ENCODE peak calls at places on chromosomes 7 and 10, in five cellular contexts. One of them, this sample, is unnamed.

GRCh38 chr10:127563718-127564553 is 14.8 kb downstream of the NPS start:
- DNase-seq in prostate gland: no peak
- DNase-seq in lung: peak; percentile 42
- DNase-seq in GM23248: peak; percentile 10
- DNase-seq in non-pigmented ciliary epithelial cell: no peak
- DNase-seq in this sample: no peak

GRCh38 chr7:1386623-1387220 is 72.5 kb downstream of the MICALL2 start:
- DNase-seq in prostate gland: no peak
- DNase-seq in lung: no peak
- DNase-seq in GM23248: no peak
- DNase-seq in non-pigmented ciliary epithelial cell: no peak
- DNase-seq in this sample: no peak

GRCh38 chr7:32256376-32256775 is 186.2 kb upstream of the PDE1C start:
- DNase-seq in prostate gland: no peak
- DNase-seq in lung: no peak
- DNase-seq in GM23248: no peak
- DNase-seq in non-pigmented ciliary epithelial cell: no peak
- DNase-seq in this sample: no peak

GRCh38 chr7:86939197-86939814 is 120.1 kb downstream of the ELAPOR2 start:
- DNase-seq in prostate gland: peak; percentile 64
- DNase-seq in lung: peak; percentile 50
- DNase-seq in GM23248: peak; percentile 70
- DNase-seq in non-pigmented ciliary epithelial cell: peak; percentile 47
- DNase-seq in this sample: peak; percentile 46

GRCh38 chr7:15046851-15047250 is 144.3 kb upstream of the DGKB start:
- DNase-seq in prostate gland: no peak
- DNase-seq in lung: no peak
- DNase-seq in GM23248: no peak
- DNase-seq in non-pigmented ciliary epithelial cell: no peak
- DNase-seq in this sample: no peak

GRCh38 chr7:142808802-142809583 is 38.2 kb downstream of the PRSS2 start:
- DNase-seq in prostate gland: no peak
- DNase-seq in lung: no peak
- DNase-seq in GM23248: peak; percentile 20
- DNase-seq in non-pigmented ciliary epithelial cell: peak; percentile 54
- DNase-seq in this sample: peak; percentile 99

GRCh38 chr10:60148266-60148840 is 241.3 kb downstream of the ANK3 start:
- DNase-seq in prostate gland: peak; percentile 70
- DNase-seq in lung: no peak
- DNase-seq in GM23248: peak; percentile 64
- DNase-seq in non-pigmented ciliary epithelial cell: peak; percentile 65
- DNase-seq in this sample: no peak

GRCh38 chr7:51644216-51644615 is 327.6 kb upstream of the COBL start:
- DNase-seq in prostate gland: no peak
- DNase-seq in lung: no peak
- DNase-seq in GM23248: no peak
- DNase-seq in non-pigmented ciliary epithelial cell: no peak
- DNase-seq in this sample: no peak

GRCh38 chr7:12315049-12315448 is 88.6 kb downstream of the VWDE start:
- DNase-seq in prostate gland: no peak
- DNase-seq in lung: no peak
- DNase-seq in GM23248: no peak
- DNase-seq in non-pigmented ciliary epithelial cell: no peak
- DNase-seq in this sample: no peak

GRCh38 chr10:132172091-132173066 is 14.4 kb upstream of the DPYSL4 start:
- DNase-seq in prostate gland: no peak
- DNase-seq in lung: no peak
- DNase-seq in GM23248: peak; percentile 16
- DNase-seq in non-pigmented ciliary epithelial cell: no peak
- DNase-seq in this sample: no peak

GRCh38 chr10:96041146-96041545 is 2.2 kb upstream of the CCNJ start:
- DNase-seq in prostate gland: no peak
- DNase-seq in lung: no peak
- DNase-seq in GM23248: no peak
- DNase-seq in non-pigmented ciliary epithelial cell: no peak
- DNase-seq in this sample: no peak

GRCh38 chr10:114520453-114520852 is 116.2 kb upstream of the AFAP1L2 start:
- DNase-seq in prostate gland: no peak
- DNase-seq in lung: no peak
- DNase-seq in GM23248: peak; percentile 84
- DNase-seq in non-pigmented ciliary epithelial cell: peak; percentile 48
- DNase-seq in this sample: no peak

GRCh38 chr10:87764072-87764934 is 53.7 kb downstream of the ATAD1 start:
- DNase-seq in prostate gland: no peak
- DNase-seq in lung: no peak
- DNase-seq in GM23248: no peak
- DNase-seq in non-pigmented ciliary epithelial cell: no peak
- DNase-seq in this sample: no peak

GRCh38 chr7:27178366-27178765 is 4.2 kb upstream of the HOXA10 start:
- DNase-seq in prostate gland: no peak
- DNase-seq in lung: no peak
- DNase-seq in GM23248: peak; percentile 95
- DNase-seq in non-pigmented ciliary epithelial cell: no peak
- DNase-seq in this sample: no peak

GRCh38 chr10:70970830-70971229 is 82.5 kb upstream of the PCBD1 start:
- DNase-seq in prostate gland: no peak
- DNase-seq in lung: no peak
- DNase-seq in GM23248: no peak
- DNase-seq in non-pigmented ciliary epithelial cell: no peak
- DNase-seq in this sample: no peak

GRCh38 chr10:132532784-132533560 is 4.6 kb upstream of the INPP5A start:
- DNase-seq in prostate gland: no peak
- DNase-seq in lung: no peak
- DNase-seq in GM23248: peak; percentile 81
- DNase-seq in non-pigmented ciliary epithelial cell: peak; percentile 79
- DNase-seq in this sample: no peak

GRCh38 chr10:91552706-91553105 is 80.2 kb downstream of the PPP1R3C start:
- DNase-seq in prostate gland: no peak
- DNase-seq in lung: no peak
- DNase-seq in GM23248: peak; percentile 37
- DNase-seq in non-pigmented ciliary epithelial cell: no peak
- DNase-seq in this sample: no peak

GRCh38 chr10:12358863-12359647 is 9.7 kb downstream of the CAMK1D start:
- DNase-seq in prostate gland: no peak
- DNase-seq in lung: no peak
- DNase-seq in GM23248: no peak
- DNase-seq in non-pigmented ciliary epithelial cell: no peak
- DNase-seq in this sample: peak; percentile 17

GRCh38 chr7:134605978-134606923 is 40.4 kb upstream of the BPGM start:
- DNase-seq in prostate gland: peak; percentile 64
- DNase-seq in lung: peak; percentile 60
- DNase-seq in GM23248: peak; percentile 74
- DNase-seq in non-pigmented ciliary epithelial cell: no peak
- DNase-seq in this sample: peak; percentile 37

GRCh38 chr10:124093076-124093773 is at the start of gene CHST15:
- DNase-seq in prostate gland: peak; percentile 50
- DNase-seq in lung: peak; percentile 64
- DNase-seq in GM23248: peak; percentile 38
- DNase-seq in non-pigmented ciliary epithelial cell: peak; percentile 6
- DNase-seq in this sample: no peak

GRCh38 chr10:132138133-132138532 is 48.6 kb upstream of the DPYSL4 start:
- DNase-seq in prostate gland: no peak
- DNase-seq in lung: no peak
- DNase-seq in GM23248: no peak
- DNase-seq in non-pigmented ciliary epithelial cell: no peak
- DNase-seq in this sample: no peak

GRCh38 chr7:93948106-93948505 is 26.6 kb downstream of the GNG11 start:
- DNase-seq in prostate gland: no peak
- DNase-seq in lung: no peak
- DNase-seq in GM23248: peak; percentile 57
- DNase-seq in non-pigmented ciliary epithelial cell: no peak
- DNase-seq in this sample: no peak

GRCh38 chr10:103870503-103870902 is 15.1 kb upstream of the SH3PXD2A start:
- DNase-seq in prostate gland: peak; percentile 62
- DNase-seq in lung: no peak
- DNase-seq in GM23248: peak; percentile 81
- DNase-seq in non-pigmented ciliary epithelial cell: no peak
- DNase-seq in this sample: no peak

GRCh38 chr10:131697461-131698128 is 203.2 kb upstream of the PPP2R2D start:
- DNase-seq in prostate gland: no peak
- DNase-seq in lung: no peak
- DNase-seq in GM23248: peak; percentile 12
- DNase-seq in non-pigmented ciliary epithelial cell: no peak
- DNase-seq in this sample: no peak

GRCh38 chr10:72316748-72317435 is 37.8 kb downstream of the DNAJB12 start:
- DNase-seq in prostate gland: peak; percentile 50
- DNase-seq in lung: no peak
- DNase-seq in GM23248: no peak
- DNase-seq in non-pigmented ciliary epithelial cell: no peak
- DNase-seq in this sample: peak; percentile 56

This sample was measured in central memory CD4-positive, alpha-beta T cell.